ENCODE peak calls at places on chromosomes 2 and 18, in eight cellular contexts. Z, R, V, G, F, S, X and D are unnamed samples.
A peak's percentile ranks its signal among the peaks of the same experiment; 100 is the strongest.

GRCh38 chr2:193442293-193442692 is 1247.6 kb upstream of the TMEFF2 start:
- DNase-seq in Z (no peak), R (no peak), V (no peak), G (no peak), F (no peak), S (no peak), X (no peak), D (no peak)

GRCh38 chr2:163878718-163879117 is 142.9 kb upstream of the FIGN start:
- DNase-seq in Z (peak; percentile 12), R (peak; percentile 79), V (peak; percentile 1), G (peak; percentile 16), F (peak; percentile 28), S (peak; percentile 1), X (peak; percentile 25), D (peak; percentile 15)

GRCh38 chr2:8676191-8676914 is 5.5 kb upstream of the ID2 start:
- DNase-seq in Z (no peak), R (peak; percentile 63), V (no peak), G (peak; percentile 79), F (peak; percentile 39), S (peak; percentile 9), X (peak; percentile 85), D (no peak)

GRCh38 chr2:37344453-37345361 is at the start of gene QPCT:
- DNase-seq in Z (no peak), R (peak; percentile 46), V (peak; percentile 49), G (peak; percentile 65), F (peak; percentile 39), S (no peak), X (no peak), D (peak; percentile 68)

GRCh38 chr2:3454802-3455201 is 64.5 kb downstream of the ADI1 start:
- DNase-seq in Z (no peak), R (no peak), V (no peak), G (no peak), F (no peak), S (no peak), X (no peak), D (no peak)

GRCh38 chr18:72704202-72704601 is 160.1 kb upstream of the CBLN2 start:
- DNase-seq in Z (no peak), R (no peak), V (no peak), G (no peak), F (no peak), S (no peak), X (no peak), D (no peak)

GRCh38 chr2:173667415-173667814 is 297.8 kb downstream of the SP3 start:
- DNase-seq in Z (peak; percentile 10), R (no peak), V (no peak), G (no peak), F (no peak), S (no peak), X (no peak), D (no peak)

GRCh38 chr2:4420032-4420431 is 716.7 kb downstream of the DCDC2C start:
- DNase-seq in Z (no peak), R (peak; percentile 39), V (no peak), G (no peak), F (no peak), S (no peak), X (no peak), D (no peak)

GRCh38 chr18:46134920-46135675 is 30.9 kb downstream of the HAUS1 start:
- DNase-seq in Z (no peak), R (peak; percentile 31), V (no peak), G (no peak), F (no peak), S (no peak), X (no peak), D (no peak)

GRCh38 chr18:41940506-41941215 is 14.4 kb upstream of the PIK3C3 start:
- DNase-seq in Z (no peak), R (peak; percentile 28), V (peak; percentile 31), G (peak; percentile 92), F (no peak), S (no peak), X (peak; percentile 49), D (no peak)

GRCh38 chr2:54568876-54569298 is 112.8 kb downstream of the SPTBN1 start:
- DNase-seq in Z (no peak), R (no peak), V (no peak), G (no peak), F (peak; percentile 44), S (no peak), X (no peak), D (peak; percentile 43)

GRCh38 chr18:8571399-8571798 is 37.8 kb upstream of the RAB12 start:
- DNase-seq in Z (no peak), R (peak; percentile 24), V (no peak), G (no peak), F (no peak), S (no peak), X (no peak), D (no peak)

GRCh38 chr2:205747827-205748386 is 65.6 kb downstream of the NRP2 start:
- DNase-seq in Z (no peak), R (no peak), V (peak; percentile 68), G (no peak), F (no peak), S (no peak), X (no peak), D (no peak)

GRCh38 chr2:183063083-183063482 is 15.5 kb upstream of the DUSP19 start:
- DNase-seq in Z (no peak), R (no peak), V (no peak), G (peak; percentile 89), F (peak; percentile 42), S (no peak), X (no peak), D (no peak)

GRCh38 chr2:44793322-44793870 is 148.1 kb upstream of the SIX3 start:
- DNase-seq in Z (no peak), R (peak; percentile 71), V (peak; percentile 33), G (peak; percentile 52), F (peak; percentile 52), S (no peak), X (peak; percentile 60), D (peak; percentile 4)

GRCh38 chr2:122236152-122236892 is 480.9 kb downstream of the TSN start:
- DNase-seq in Z (no peak), R (no peak), V (peak; percentile 36), G (no peak), F (no peak), S (no peak), X (no peak), D (no peak)

GRCh38 chr2:233853883-233854240 is 473 bp downstream of the HJURP start:
- DNase-seq in Z (no peak), R (no peak), V (no peak), G (no peak), F (no peak), S (no peak), X (no peak), D (peak; percentile 31)

GRCh38 chr2:174013310-174013751 is 48.2 kb upstream of the SP3 start:
- DNase-seq in Z (no peak), R (peak; percentile 43), V (no peak), G (no peak), F (peak; percentile 19), S (no peak), X (peak; percentile 39), D (no peak)

GRCh38 chr2:8324164-8324848 is 357.6 kb upstream of the ID2 start:
- DNase-seq in Z (no peak), R (no peak), V (no peak), G (no peak), F (no peak), S (no peak), X (peak; percentile 57), D (no peak)

GRCh38 chr2:55357907-55358306 is 61.7 kb downstream of the CCDC88A start:
- DNase-seq in Z (no peak), R (no peak), V (no peak), G (no peak), F (no peak), S (no peak), X (no peak), D (no peak)

GRCh38 chr18:45920367-45920766 is 46.8 kb downstream of the EPG5 start:
- DNase-seq in Z (no peak), R (no peak), V (peak; percentile 34), G (no peak), F (peak; percentile 72), S (no peak), X (no peak), D (no peak)

GRCh38 chr2:222904557-222905258 is 43.9 kb downstream of the ACSL3 start:
- DNase-seq in Z (no peak), R (no peak), V (no peak), G (peak; percentile 91), F (no peak), S (no peak), X (no peak), D (no peak)

GRCh38 chr2:9548506-9548905 is 7.1 kb downstream of the ADAM17 start:
- DNase-seq in Z (no peak), R (no peak), V (no peak), G (peak; percentile 46), F (no peak), S (no peak), X (no peak), D (peak; percentile 69)

DNA sequence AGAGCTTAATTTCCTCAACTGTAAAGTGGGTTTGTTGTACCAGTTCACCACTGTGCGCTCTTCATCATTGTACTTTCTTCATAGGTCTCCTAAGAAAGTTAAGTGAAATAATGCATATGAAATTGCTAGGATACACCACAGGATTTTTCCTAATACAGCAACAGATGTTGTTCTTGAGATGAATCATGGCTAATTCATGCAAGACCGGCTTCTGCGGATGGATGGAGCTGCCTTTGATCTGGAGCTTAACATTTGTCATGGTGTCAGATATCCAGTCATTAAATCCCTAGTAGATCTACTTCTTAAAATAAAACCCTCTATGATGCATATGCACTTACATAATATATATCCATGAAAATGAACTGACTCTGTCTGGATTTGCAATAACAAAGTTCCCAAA is 114.1 kb downstream of the COL6A3 start:
- DNase-seq in Z (peak; percentile 48), R (no peak), V (peak; percentile 31), G (peak; percentile 92), F (no peak), S (no peak), X (no peak), D (no peak)
- H3K4me2 ChIP-seq in Z (peak overlapping the region; percentile 69), R (no peak overlapping the region), V (no peak overlapping the region), G (no peak overlapping the region), F (no peak overlapping the region), S (no peak overlapping the region), X (no peak overlapping the region), D (no peak overlapping the region)

GRCh38 chr18:74294526-74294925 is 2.8 kb upstream of the CYB5A start:
- DNase-seq in Z (no peak), R (no peak), V (no peak), G (no peak), F (no peak), S (no peak), X (no peak), D (no peak)
- H3K27ac ChIP-seq in Z (no peak overlapping the region), R (no peak overlapping the region), V (no peak overlapping the region), G (no peak overlapping the region), F (no peak overlapping the region), S (no peak overlapping the region), X (no peak overlapping the region), D (no peak overlapping the region)

GRCh38 chr2:146898083-146898482 is 946.7 kb upstream of the ACVR2A start:
- DNase-seq in Z (no peak), R (no peak), V (no peak), G (no peak), F (no peak), S (no peak), X (no peak), D (no peak)
- H2AFZ ChIP-seq in Z (peak overlapping the region; percentile 45), R (peak overlapping the region; percentile 35), V (no peak overlapping the region), G (no peak overlapping the region), F (no peak overlapping the region), S (no peak overlapping the region), X (no peak overlapping the region), D (no peak overlapping the region)

DNA sequence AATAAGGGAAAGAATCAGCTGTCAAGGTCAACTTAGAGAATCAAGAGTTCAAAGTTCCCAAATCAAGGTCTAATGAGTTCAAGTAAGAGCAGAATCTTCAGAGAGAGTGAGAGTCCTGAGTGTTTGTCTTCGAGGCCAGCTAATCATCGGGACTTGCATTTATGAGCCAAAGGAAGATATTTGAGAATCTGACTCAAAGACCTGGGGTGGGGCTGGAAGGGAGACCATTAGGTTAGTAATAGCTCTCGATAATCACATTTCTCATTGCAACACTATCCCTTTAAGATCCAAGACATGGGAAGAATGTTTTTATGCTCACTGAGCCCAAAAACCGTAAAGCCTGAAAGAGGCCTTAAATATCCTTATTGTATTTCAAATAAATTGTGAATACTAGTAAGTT is 72.0 kb upstream of the FSHR start:
- DNase-seq in Z (no peak), R (no peak), V (no peak), G (no peak), F (no peak), S (no peak), X (no peak), D (no peak)
- H3K4me2 ChIP-seq in Z (no peak overlapping the region), R (no peak overlapping the region), V (no peak overlapping the region), G (no peak overlapping the region), F (no peak overlapping the region), S (no peak overlapping the region), X (no peak overlapping the region), D (no peak overlapping the region)